ENCODE peak calls at places on chromosomes 6 and 20, in eight cellular contexts. R is ovary, A is transverse colon, C is right atrium auricular region, E is psoas muscle, B is esophagus muscularis mucosa, F is heart left ventricle, J is SK-N-SH. T is an unnamed sample.

GRCh38 chr20:46688151-46689081 is 828 bp downstream of the TP53RK start:
- DNase-seq in R (no peak), E (no peak), C (no peak), F (no peak), J (no peak), A (no peak), B (no peak), T (no peak)

GRCh38 chr6:138161118-138161433 is 663 bp upstream of the ARFGEF3 start:
- DNase-seq in A (no peak), C (no peak), R (no peak), B (no peak), F (no peak), J (no peak), E (no peak), T (no peak)

GRCh38 chr20:17680128-17680835 is 1.8 kb downstream of the RRBP1 start:
- DNase-seq in E (peak; percentile 72), R (peak; percentile 56), F (peak; percentile 75), B (no peak), C (peak; percentile 78), J (no peak), A (peak; percentile 75), T (peak; percentile 69)

GRCh38 chr20:50281831-50282591 is 91.4 kb downstream of the CEBPB start:
- DNase-seq in R (no peak), E (no peak), A (no peak), F (no peak), B (no peak), J (no peak), C (no peak), T (no peak)

GRCh38 chr20:43987018-43987417 is 72.4 kb downstream of the TOX2 start:
- DNase-seq in E (no peak), A (no peak), J (no peak), F (no peak), C (no peak), R (no peak), B (no peak), T (no peak)

GRCh38 chr6:95286874-95287273 is 290.5 kb upstream of the MANEA start:
- DNase-seq in E (no peak), A (no peak), B (no peak), R (no peak), J (no peak), C (no peak), F (no peak), T (no peak)

GRCh38 chr20:62753626-62754025 is 42.6 kb upstream of the MRGBP start:
- DNase-seq in B (no peak), A (no peak), E (peak; percentile 24), R (no peak), F (no peak), J (no peak), C (no peak), T (no peak)

GRCh38 chr6:131949909-131950766 is 1.0 kb downstream of the CCN2 start:
- DNase-seq in E (peak; percentile 83), J (peak; percentile 74), B (no peak), A (peak; percentile 83), R (peak; percentile 66), F (peak; percentile 80), C (peak; percentile 77), T (peak; percentile 72)

GRCh38 chr6:7047966-7048365 is 59.8 kb upstream of the RREB1 start:
- DNase-seq in C (no peak), B (no peak), A (no peak), J (no peak), E (no peak), R (no peak), F (no peak), T (no peak)

GRCh38 chr6:99458319-99458718 is 33.2 kb upstream of the PNISR start:
- DNase-seq in F (no peak), C (no peak), B (no peak), J (no peak), E (no peak), R (no peak), A (no peak), T (no peak)

GRCh38 chr6:66183982-66184555 is 477.0 kb upstream of the EYS start:
- DNase-seq in B (no peak), E (no peak), R (no peak), A (no peak), C (no peak), F (no peak), J (no peak), T (no peak)

GRCh38 chr20:62368629-62369507 is 1.8 kb upstream of the LAMA5 start:
- DNase-seq in C (no peak), E (peak; percentile 75), F (peak; percentile 70), B (no peak), A (peak; percentile 59), R (no peak), J (peak; percentile 89), T (no peak)

DNA sequence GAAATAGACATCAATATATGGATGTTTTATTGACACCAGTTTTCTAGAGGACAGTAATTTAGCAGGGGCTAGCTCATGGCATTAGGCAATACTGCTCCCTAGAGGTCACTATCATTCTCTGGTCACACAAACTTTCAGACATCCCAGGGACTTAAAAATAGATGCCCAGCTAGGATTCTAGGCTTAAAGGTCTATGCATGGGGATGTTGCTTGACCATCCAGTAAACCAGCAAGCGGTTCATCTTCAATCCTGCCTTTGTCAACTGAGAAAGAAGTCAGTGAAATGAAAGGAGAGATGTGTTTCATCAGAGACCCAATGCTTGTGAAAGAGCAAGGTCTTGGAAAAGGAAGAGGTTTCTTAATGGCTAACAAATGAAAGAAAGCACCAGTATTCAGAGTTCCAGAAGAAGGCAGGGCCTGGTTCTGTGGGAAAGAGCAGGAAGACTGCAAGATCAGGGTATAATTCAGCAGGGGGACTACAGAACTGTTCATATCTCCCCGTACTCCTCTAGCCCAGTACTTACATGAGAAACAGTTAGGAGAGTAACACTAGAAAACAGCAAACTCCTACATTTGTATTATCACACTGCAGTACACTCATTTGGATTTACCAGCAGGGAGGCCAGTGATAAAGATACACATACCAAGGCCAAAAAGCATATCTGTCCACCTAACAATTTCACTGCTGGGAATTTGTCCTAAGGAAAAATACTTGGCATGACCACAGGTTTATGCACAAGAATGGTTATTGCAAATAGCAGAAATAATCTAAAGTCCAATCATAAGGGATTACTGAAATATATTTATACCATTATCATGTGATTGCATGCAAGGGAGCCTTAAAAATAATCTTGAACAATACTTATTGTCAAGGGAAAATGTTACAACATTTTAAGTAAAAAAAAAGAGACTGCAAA is 151.4 kb upstream of the LAMA2 start:
- DNase-seq in B (no peak), R (no peak), C (no peak), A (no peak), F (no peak), E (no peak), J (peak; percentile 7), T (no peak)
- TF ChIP-seq CTCF in B (peak; percentile 36), R (no peak), C (peak; percentile 19), A (peak; percentile 48), F (peak; percentile 56), E (peak; percentile 46), J (peak; percentile 83), T (no peak)

GRCh38 chr6:11218477-11218826 is 14.0 kb downstream of the NEDD9 start:
- DNase-seq in B (no peak), C (no peak), R (no peak), F (no peak), A (no peak), J (no peak), E (no peak), T (no peak)
- H3K4me1 ChIP-seq in B (peaks cover 65% of the 10 kb centered on the region), C (no peaks in the 10 kb centered on the region), R (no peaks in the 10 kb centered on the region), F (peaks cover 73% of the 10 kb centered on the region), A (peaks cover 62% of the 10 kb centered on the region), J (peaks cover 37% of the 10 kb centered on the region), E (peaks cover 35% of the 10 kb centered on the region), T (no peaks in the 10 kb centered on the region)

GRCh38 chr6:170265655-170266054 is 25.2 kb downstream of the DLL1 start:
- DNase-seq in B (no peak), J (no peak), F (peak; percentile 79), A (peak; percentile 80), R (no peak), E (peak; percentile 90), C (peak; percentile 84), T (no peak)
- TF ChIP-seq CTCF in B (no peak), J (no peak), F (no peak), A (no peak), R (no peak), E (peak; percentile 14), C (no peak), T (no peak)

GRCh38 chr20:23149623-23150279 is 63.6 kb upstream of the CD93 start:
- DNase-seq in E (peak; percentile 54), F (no peak), A (no peak), J (no peak), C (peak; percentile 40), B (no peak), R (no peak), T (no peak)
- H3K4me1 ChIP-seq in E (peaks cover 81% of the 10 kb centered on the region), F (peaks cover 70% of the 10 kb centered on the region), A (no peaks in the 10 kb centered on the region), J (peaks cover 44% of the 10 kb centered on the region), C (no peaks in the 10 kb centered on the region), B (peaks cover 56% of the 10 kb centered on the region), R (peaks cover 6% of the 10 kb centered on the region), T (peaks cover 5% of the 10 kb centered on the region)

DNA sequence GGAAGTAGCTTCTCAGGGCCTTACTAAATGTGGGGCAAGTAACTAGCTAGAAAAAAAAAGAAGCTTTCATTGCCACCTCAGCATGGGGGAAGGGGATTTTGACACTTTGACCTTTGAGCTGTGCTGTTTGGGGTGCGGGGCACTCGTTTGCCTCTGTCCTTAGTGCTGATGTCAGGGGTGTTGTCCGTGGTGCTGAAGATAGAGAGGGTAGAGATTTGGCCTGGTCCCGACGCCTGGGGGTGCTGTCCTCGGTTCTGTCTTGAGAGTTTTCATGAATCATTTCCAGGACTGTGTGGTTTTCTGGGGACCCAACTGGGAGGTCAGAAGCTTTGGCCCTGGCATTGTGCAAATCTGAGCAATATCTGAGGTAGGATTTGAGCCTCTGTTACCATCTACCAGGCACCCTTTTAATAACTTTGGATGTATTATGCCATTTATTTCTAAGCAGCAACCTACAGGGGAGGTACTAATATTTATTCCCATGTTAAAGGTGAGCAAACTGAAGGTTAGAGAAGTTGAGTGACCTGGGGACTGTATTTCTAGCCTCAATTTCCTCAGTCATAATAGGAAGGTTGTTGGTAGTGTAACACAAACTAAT is 78.0 kb downstream of the DLGAP4 start:
- DNase-seq in J (no peak), A (no peak), R (no peak), B (no peak), C (no peak), F (no peak), E (no peak), T (no peak)
- TF ChIP-seq CTCF in J (no peak), A (no peak), R (no peak), B (no peak), C (no peak), F (no peak), E (no peak), T (no peak)

GRCh38 chr6:87757792-87758191 is 55.8 kb upstream of the AKIRIN2 start:
- DNase-seq in E (no peak), C (no peak), B (no peak), F (no peak), R (no peak), A (no peak), J (no peak), T (no peak)
- H3K4me1 ChIP-seq in E (no peaks in the 10 kb centered on the region), C (no peaks in the 10 kb centered on the region), B (no peaks in the 10 kb centered on the region), F (no peaks in the 10 kb centered on the region), R (peaks cover 3% of the 10 kb centered on the region), A (no peaks in the 10 kb centered on the region), J (no peaks in the 10 kb centered on the region), T (no peaks in the 10 kb centered on the region)

GRCh38 chr6:108549741-108550140 is 11.0 kb upstream of the FOXO3 start:
- DNase-seq in C (no peak), J (no peak), B (no peak), A (no peak), E (no peak), F (no peak), R (no peak), T (no peak)
- TF ChIP-seq CTCF in C (no peak), J (no peak), B (no peak), A (no peak), E (no peak), F (no peak), R (no peak), T (no peak)

GRCh38 chr6:10414766-10415592 is at the start of gene TFAP2A:
- DNase-seq in A (no peak), C (no peak), R (no peak), J (no peak), F (no peak), B (no peak), E (peak; percentile 35), T (no peak)
- H3K4me1 ChIP-seq in A (peaks cover 20% of the 10 kb centered on the region), C (no peaks in the 10 kb centered on the region), R (peaks cover 18% of the 10 kb centered on the region), J (no peaks in the 10 kb centered on the region), F (peaks cover 67% of the 10 kb centered on the region), B (peaks cover 83% of the 10 kb centered on the region), E (peaks cover 21% of the 10 kb centered on the region), T (peaks cover 14% of the 10 kb centered on the region)

T was measured in tibial nerve.